ENCODE peak calls at places on chromosomes 16 and 17, in six cellular contexts. One of them, this sample, is unnamed.

GRCh38 chr16:73232555-73233422 is 184.9 kb upstream of the ZFHX3 start:
- DNase-seq in heart left ventricle: peak
- DNase-seq in AG10803: peak
- DNase-seq in stomach: no peak
- DNase-seq in SK-N-SH: peak
- DNase-seq in heart right ventricle: peak
- DNase-seq in this sample: no peak

GRCh38 chr17:29565643-29566472 is 979 bp downstream of the ABHD15 start:
- DNase-seq in heart right ventricle: peak
- DNase-seq in SK-N-SH: peak
- DNase-seq in AG10803: no peak
- DNase-seq in stomach: peak
- DNase-seq in heart left ventricle: no peak
- DNase-seq in this sample: peak

GRCh38 chr16:83926726-83927397 is 26.2 kb upstream of the OSGIN1 start:
- DNase-seq in heart left ventricle: peak
- DNase-seq in SK-N-SH: peak
- DNase-seq in heart right ventricle: peak
- DNase-seq in AG10803: peak
- DNase-seq in stomach: peak
- DNase-seq in this sample: peak

GRCh38 chr16:66266436-66267286 is 99.8 kb upstream of the CDH5 start:
- DNase-seq in heart right ventricle: peak
- DNase-seq in heart left ventricle: peak
- DNase-seq in SK-N-SH: peak
- DNase-seq in stomach: no peak
- DNase-seq in AG10803: peak
- DNase-seq in this sample: no peak

GRCh38 chr17:2634361-2634960 is 41.0 kb downstream of the PAFAH1B1 start:
- DNase-seq in heart left ventricle: no peak
- DNase-seq in AG10803: peak
- DNase-seq in stomach: peak
- DNase-seq in SK-N-SH: no peak
- DNase-seq in heart right ventricle: no peak
- DNase-seq in this sample: no peak

GRCh38 chr17:43020030-43020621 is 2.1 kb downstream of the VAT1 start:
- DNase-seq in stomach: no peak
- DNase-seq in AG10803: peak
- DNase-seq in heart left ventricle: no peak
- DNase-seq in SK-N-SH: no peak
- DNase-seq in heart right ventricle: peak
- DNase-seq in this sample: no peak

GRCh38 chr17:22273308-22273707 is 581.0 kb downstream of the KCNJ18 start:
- DNase-seq in stomach: no peak
- DNase-seq in AG10803: no peak
- DNase-seq in SK-N-SH: no peak
- DNase-seq in heart right ventricle: no peak
- DNase-seq in heart left ventricle: no peak
- DNase-seq in this sample: no peak

GRCh38 chr16:70476272-70477020 is 22.1 kb downstream of the FCSK start:
- DNase-seq in heart right ventricle: no peak
- DNase-seq in stomach: peak
- DNase-seq in AG10803: peak
- DNase-seq in heart left ventricle: no peak
- DNase-seq in SK-N-SH: peak
- DNase-seq in this sample: no peak

GRCh38 chr17:52147872-52148271 is 10.6 kb downstream of the CA10 start:
- DNase-seq in heart right ventricle: no peak
- DNase-seq in SK-N-SH: no peak
- DNase-seq in heart left ventricle: no peak
- DNase-seq in AG10803: no peak
- DNase-seq in stomach: no peak
- DNase-seq in this sample: no peak

GRCh38 chr17:49132699-49133364 is at the start of gene B4GALNT2:
- DNase-seq in heart left ventricle: no peak
- DNase-seq in heart right ventricle: no peak
- DNase-seq in stomach: peak
- DNase-seq in AG10803: no peak
- DNase-seq in SK-N-SH: peak
- DNase-seq in this sample: no peak

GRCh38 chr16:19005561-19006445 is 22.1 kb downstream of the TMC7 start:
- DNase-seq in SK-N-SH: no peak
- DNase-seq in AG10803: peak
- DNase-seq in stomach: peak
- DNase-seq in heart right ventricle: peak
- DNase-seq in heart left ventricle: peak
- DNase-seq in this sample: peak

GRCh38 chr16:2689968-2690830 is 7.9 kb downstream of the KCTD5 start:
- DNase-seq in AG10803: no peak
- DNase-seq in heart right ventricle: no peak
- DNase-seq in heart left ventricle: no peak
- DNase-seq in stomach: no peak
- DNase-seq in SK-N-SH: peak
- DNase-seq in this sample: no peak

GRCh38 chr16:17244865-17245264 is 225.9 kb downstream of the XYLT1 start:
- DNase-seq in heart right ventricle: no peak
- DNase-seq in SK-N-SH: no peak
- DNase-seq in AG10803: no peak
- DNase-seq in stomach: no peak
- DNase-seq in heart left ventricle: no peak
- DNase-seq in this sample: no peak

GRCh38 chr16:80058236-80058635 is 457.7 kb upstream of the MAF start:
- DNase-seq in stomach: no peak
- DNase-seq in heart right ventricle: peak
- DNase-seq in SK-N-SH: no peak
- DNase-seq in heart left ventricle: peak
- DNase-seq in AG10803: peak
- DNase-seq in this sample: no peak

GRCh38 chr17:15341966-15342365 is 569 bp upstream of the TEKT3 start:
- DNase-seq in SK-N-SH: no peak
- DNase-seq in AG10803: no peak
- DNase-seq in heart right ventricle: no peak
- DNase-seq in stomach: no peak
- DNase-seq in heart left ventricle: no peak
- DNase-seq in this sample: no peak

GRCh38 chr16:81694494-81695285 is 84.4 kb upstream of the PLCG2 start:
- DNase-seq in AG10803: no peak
- DNase-seq in heart left ventricle: no peak
- DNase-seq in heart right ventricle: no peak
- DNase-seq in stomach: no peak
- DNase-seq in SK-N-SH: no peak
- DNase-seq in this sample: no peak

GRCh38 chr17:56777859-56778258 is 55.9 kb downstream of the C17orf67 start:
- DNase-seq in stomach: no peak
- DNase-seq in heart left ventricle: no peak
- DNase-seq in heart right ventricle: no peak
- DNase-seq in AG10803: peak
- DNase-seq in SK-N-SH: no peak
- DNase-seq in this sample: no peak

GRCh38 chr17:73013299-73013698 is 79.2 kb downstream of the SLC39A11 start:
- DNase-seq in heart right ventricle: no peak
- DNase-seq in stomach: no peak
- DNase-seq in SK-N-SH: no peak
- DNase-seq in AG10803: no peak
- DNase-seq in heart left ventricle: no peak
- DNase-seq in this sample: no peak

GRCh38 chr17:8581002-8581658 is 49.4 kb downstream of the MYH10 start:
- DNase-seq in SK-N-SH: peak
- DNase-seq in AG10803: no peak
- DNase-seq in heart left ventricle: no peak
- DNase-seq in heart right ventricle: no peak
- DNase-seq in stomach: no peak
- DNase-seq in this sample: no peak

GRCh38 chr16:49280861-49281331 is 742 bp downstream of the CBLN1 start:
- DNase-seq in heart right ventricle: no peak
- DNase-seq in AG10803: no peak
- DNase-seq in stomach: no peak
- DNase-seq in heart left ventricle: no peak
- DNase-seq in SK-N-SH: peak
- DNase-seq in this sample: no peak

GRCh38 chr16:88527186-88527936 is 42.8 kb upstream of the ZC3H18 start:
- DNase-seq in AG10803: peak
- DNase-seq in heart right ventricle: peak
- DNase-seq in stomach: peak
- DNase-seq in SK-N-SH: peak
- DNase-seq in heart left ventricle: peak
- DNase-seq in this sample: peak

GRCh38 chr16:27199747-27200146 is 3.6 kb upstream of the KDM8 start:
- DNase-seq in stomach: no peak
- DNase-seq in AG10803: peak
- DNase-seq in heart right ventricle: no peak
- DNase-seq in heart left ventricle: no peak
- DNase-seq in SK-N-SH: no peak
- DNase-seq in this sample: no peak

GRCh38 chr17:50900383-50900892 is 34.3 kb upstream of the TOB1 start:
- DNase-seq in heart right ventricle: no peak
- DNase-seq in stomach: no peak
- DNase-seq in heart left ventricle: no peak
- DNase-seq in AG10803: no peak
- DNase-seq in SK-N-SH: no peak
- DNase-seq in this sample: no peak

GRCh38 chr17:42844761-42845555 is 578 bp downstream of the AOC2 start:
- DNase-seq in heart left ventricle: no peak
- DNase-seq in AG10803: no peak
- DNase-seq in heart right ventricle: no peak
- DNase-seq in SK-N-SH: no peak
- DNase-seq in stomach: no peak
- DNase-seq in this sample: no peak

GRCh38 chr17:50661795-50662391 is 27.2 kb downstream of the ABCC3 start:
- DNase-seq in heart right ventricle: no peak
- DNase-seq in AG10803: peak
- DNase-seq in heart left ventricle: peak
- DNase-seq in stomach: peak
- DNase-seq in SK-N-SH: peak
- DNase-seq in this sample: no peak

GRCh38 chr16:19203374-19203966 is 35.4 kb downstream of the SYT17 start:
- DNase-seq in stomach: peak
- DNase-seq in SK-N-SH: no peak
- DNase-seq in AG10803: no peak
- DNase-seq in heart left ventricle: no peak
- DNase-seq in heart right ventricle: no peak
- DNase-seq in this sample: no peak

GRCh38 chr17:57302690-57303089 is 46.4 kb downstream of the MSI2 start:
- DNase-seq in heart left ventricle: no peak
- DNase-seq in SK-N-SH: no peak
- DNase-seq in AG10803: no peak
- DNase-seq in stomach: no peak
- DNase-seq in heart right ventricle: no peak
- DNase-seq in this sample: no peak

GRCh38 chr16:30018731-30019158 is 4.3 kb upstream of the C16orf92 start:
- DNase-seq in stomach: no peak
- DNase-seq in heart right ventricle: no peak
- DNase-seq in heart left ventricle: no peak
- DNase-seq in AG10803: no peak
- DNase-seq in SK-N-SH: no peak
- DNase-seq in this sample: no peak

GRCh38 chr17:70597774-70598173 is 428.4 kb downstream of the KCNJ2 start:
- DNase-seq in SK-N-SH: no peak
- DNase-seq in stomach: no peak
- DNase-seq in heart right ventricle: no peak
- DNase-seq in AG10803: no peak
- DNase-seq in heart left ventricle: no peak
- DNase-seq in this sample: no peak

GRCh38 chr17:45021607-45022287 is 29.7 kb downstream of the DCAKD start:
- DNase-seq in heart right ventricle: peak
- DNase-seq in AG10803: peak
- DNase-seq in stomach: peak
- DNase-seq in SK-N-SH: peak
- DNase-seq in heart left ventricle: peak
- DNase-seq in this sample: no peak

GRCh38 chr16:81498351-81498750 is 53.7 kb downstream of the CMIP start:
- DNase-seq in heart left ventricle: no peak
- DNase-seq in AG10803: no peak
- DNase-seq in stomach: no peak
- DNase-seq in heart right ventricle: no peak
- DNase-seq in SK-N-SH: no peak
- DNase-seq in this sample: no peak

GRCh38 chr17:45311762-45312476 is 4.9 kb downstream of the MAP3K14 start:
- DNase-seq in heart left ventricle: peak
- DNase-seq in SK-N-SH: peak
- DNase-seq in AG10803: peak
- DNase-seq in heart right ventricle: peak
- DNase-seq in stomach: peak
- DNase-seq in this sample: no peak

GRCh38 chr16:28877642-28877975 is 679 bp upstream of the ATP2A1 start:
- DNase-seq in heart right ventricle: no peak
- DNase-seq in AG10803: no peak
- DNase-seq in SK-N-SH: no peak
- DNase-seq in heart left ventricle: no peak
- DNase-seq in stomach: no peak
- DNase-seq in this sample: no peak

GRCh38 chr16:4426722-4427372 is 1.2 kb downstream of the DNAJA3 start:
- DNase-seq in SK-N-SH: no peak
- DNase-seq in AG10803: no peak
- DNase-seq in heart right ventricle: no peak
- DNase-seq in heart left ventricle: no peak
- DNase-seq in stomach: no peak
- DNase-seq in this sample: no peak
- H3K4me3 ChIP-seq in SK-N-SH: peak
- H3K4me3 ChIP-seq in AG10803: peak
- H3K4me3 ChIP-seq in heart right ventricle: peak
- H3K4me3 ChIP-seq in heart left ventricle: peak
- H3K4me3 ChIP-seq in stomach: peak
- H3K4me3 ChIP-seq in this sample: peak

DNA sequence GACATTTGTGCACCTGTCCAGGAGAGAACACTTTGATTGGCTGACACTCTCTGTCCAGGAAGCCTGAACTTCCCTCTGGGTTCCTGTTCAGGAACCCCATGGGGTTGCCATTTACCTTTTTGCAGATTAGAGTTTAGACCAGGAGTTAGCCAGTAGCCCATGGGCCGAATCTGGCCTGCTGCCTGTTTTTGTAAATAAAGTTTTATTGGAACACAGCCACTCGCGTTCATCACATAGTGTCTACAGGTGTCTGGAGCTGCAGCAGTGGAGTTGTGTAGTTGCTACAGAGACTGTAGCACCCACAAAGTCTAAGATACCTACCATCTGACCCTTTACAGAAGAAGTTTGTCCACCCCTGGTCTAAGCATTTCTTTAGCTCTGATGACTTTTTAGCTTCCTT is 70.9 kb downstream of the ABCC1 start:
- DNase-seq in heart left ventricle: no peak
- DNase-seq in stomach: no peak
- DNase-seq in AG10803: no peak
- DNase-seq in heart right ventricle: no peak
- DNase-seq in SK-N-SH: no peak
- DNase-seq in this sample: no peak
- H3K4me3 ChIP-seq in heart left ventricle: no peak
- H3K4me3 ChIP-seq in stomach: no peak
- H3K4me3 ChIP-seq in AG10803: no peak
- H3K4me3 ChIP-seq in heart right ventricle: no peak
- H3K4me3 ChIP-seq in SK-N-SH: no peak
- H3K4me3 ChIP-seq in this sample: no peak

GRCh38 chr16:546909-547770 is 13.1 kb upstream of the PRR35 start:
- DNase-seq in heart right ventricle: peak
- DNase-seq in stomach: peak
- DNase-seq in heart left ventricle: peak
- DNase-seq in SK-N-SH: peak
- DNase-seq in AG10803: peak
- DNase-seq in this sample: peak
- H3K4me3 ChIP-seq in heart right ventricle: no peak
- H3K4me3 ChIP-seq in stomach: no peak
- H3K4me3 ChIP-seq in heart left ventricle: no peak
- H3K4me3 ChIP-seq in SK-N-SH: no peak
- H3K4me3 ChIP-seq in AG10803: no peak
- H3K4me3 ChIP-seq in this sample: no peak

GRCh38 chr16:67393790-67394270 is 532 bp upstream of the TPPP3 start:
- DNase-seq in heart right ventricle: no peak
- DNase-seq in stomach: no peak
- DNase-seq in SK-N-SH: no peak
- DNase-seq in AG10803: no peak
- DNase-seq in heart left ventricle: peak
- DNase-seq in this sample: no peak
- H3K4me3 ChIP-seq in heart right ventricle: peak
- H3K4me3 ChIP-seq in stomach: peak
- H3K4me3 ChIP-seq in SK-N-SH: peak
- H3K4me3 ChIP-seq in AG10803: peak
- H3K4me3 ChIP-seq in heart left ventricle: peak
- H3K4me3 ChIP-seq in this sample: peak